ENCODE peak calls at places on chromosomes 1 and 21, in seven cellular contexts. L is C1 segment of cervical spinal cord; P is skeletal muscle cell; J is transverse colon; S is left ventricle myocardium inferior; Z is ovary; F is stimulated activated CD8-positive, alpha-beta memory T cell treated with anti-CD3 and anti-CD28 coated beads, Interleukin-4, amount 100 ng/mL, for 1 hour. T is an unnamed sample.
A peak's percentile ranks its signal among the peaks of the same experiment; 100 is the strongest.

GRCh38 chr1:158121604-158122254 is 59.0 kb upstream of the CD1D start:
- DNase-seq in F (no peak), J (peak; percentile 25), P (no peak), L (no peak), S (no peak), Z (no peak), T (no peak)

GRCh38 chr1:153277852-153278251 is 18.4 kb downstream of the LORICRIN start:
- DNase-seq in J (peak; percentile 35), S (no peak), F (no peak), Z (no peak), P (no peak), L (no peak), T (peak; percentile 55)

GRCh38 chr21:45379901-45380330 is 25.0 kb upstream of the COL18A1 start:
- DNase-seq in S (peak; percentile 10), J (no peak), P (no peak), F (no peak), L (no peak), Z (no peak), T (no peak)

GRCh38 chr1:165424454-165425283 is 20.3 kb downstream of the RXRG start:
- DNase-seq in S (peak; percentile 33), Z (peak; percentile 41), P (no peak), L (peak; percentile 14), J (no peak), F (no peak), T (no peak)

GRCh38 chr1:19436716-19437476 is 48.4 kb downstream of the CAPZB start:
- DNase-seq in J (peak; percentile 86), L (peak; percentile 51), P (peak; percentile 66), S (peak; percentile 79), F (no peak), Z (peak; percentile 81), T (no peak)

GRCh38 chr1:221878134-221878533 is 136.2 kb upstream of the DUSP10 start:
- DNase-seq in F (no peak), Z (no peak), L (no peak), P (no peak), S (no peak), J (no peak), T (no peak)

GRCh38 chr1:210298296-210298695 is 30.4 kb upstream of the HHAT start:
- DNase-seq in J (no peak), P (no peak), F (no peak), L (no peak), S (no peak), Z (no peak), T (no peak)

GRCh38 chr1:66931548-66932124 is 6.8 kb downstream of the MIER1 start:
- DNase-seq in L (no peak), F (no peak), J (no peak), P (no peak), Z (no peak), S (no peak), T (no peak)

GRCh38 chr1:47894718-47895393 is 102.3 kb downstream of the TRABD2B start:
- DNase-seq in S (no peak), J (peak; percentile 49), F (no peak), Z (no peak), P (no peak), L (no peak), T (peak; percentile 16)

GRCh38 chr1:27321813-27322568 is at the start of gene TMEM222:
- DNase-seq in L (peak; percentile 98), F (peak; percentile 91), J (peak; percentile 98), P (peak; percentile 91), Z (peak; percentile 94), S (peak; percentile 98), T (no peak)

GRCh38 chr21:42845296-42845965 is 33.9 kb downstream of the WDR4 start:
- DNase-seq in P (no peak), S (peak; percentile 54), J (no peak), F (no peak), L (no peak), Z (peak; percentile 45), T (no peak)

GRCh38 chr1:6148497-6149241 is 31.5 kb downstream of the CHD5 start:
- DNase-seq in J (peak; percentile 64), S (peak; percentile 35), F (peak; percentile 16), L (no peak), P (no peak), Z (peak; percentile 52), T (no peak)

GRCh38 chr1:81032973-81033425 is 767.7 kb upstream of the ADGRL2 start:
- DNase-seq in P (no peak), L (no peak), F (no peak), J (no peak), Z (no peak), S (no peak), T (no peak)

GRCh38 chr1:12185556-12186276 is 18.9 kb downstream of the TNFRSF1B start:
- DNase-seq in Z (no peak), L (no peak), P (no peak), S (no peak), J (no peak), F (no peak), T (no peak)

GRCh38 chr1:206581571-206581981 is 30.7 kb downstream of the EIF2D start:
- DNase-seq in L (no peak), F (no peak), J (peak; percentile 54), S (peak; percentile 27), P (no peak), Z (no peak), T (no peak)

GRCh38 chr21:29299906-29300546 is 1.3 kb downstream of the BACH1 start:
- DNase-seq in P (peak; percentile 89), S (peak; percentile 48), J (peak; percentile 57), F (peak; percentile 5), L (no peak), Z (no peak), T (no peak)

GRCh38 chr21:34693192-34693810 is 24.5 kb downstream of the CLIC6 start:
- DNase-seq in P (peak; percentile 14), Z (no peak), S (no peak), L (no peak), J (peak; percentile 44), F (no peak), T (peak; percentile 60)

GRCh38 chr1:39102537-39103320 is 76.6 kb downstream of the NDUFS5 start:
- DNase-seq in P (peak; percentile 46), L (peak; percentile 44), J (peak; percentile 30), Z (no peak), F (no peak), S (no peak), T (no peak)

GRCh38 chr1:23278717-23279116 is 61.4 kb upstream of the HTR1D start:
- DNase-seq in F (no peak), P (no peak), J (no peak), L (no peak), Z (no peak), S (no peak), T (no peak)

GRCh38 chr1:200558866-200559459 is 61.6 kb downstream of the KIF14 start:
- DNase-seq in J (no peak), L (no peak), P (peak; percentile 6), Z (no peak), S (no peak), F (no peak), T (no peak)

GRCh38 chr1:180580237-180580636 is 21.5 kb downstream of the OVAAL start:
- DNase-seq in S (no peak), J (no peak), P (no peak), F (no peak), Z (no peak), L (no peak), T (no peak)

GRCh38 chr1:57704231-57704630 is 280.4 kb upstream of the DAB1 start:
- DNase-seq in J (no peak), P (no peak), S (no peak), Z (no peak), F (no peak), L (no peak), T (no peak)

GRCh38 chr1:67919714-67920113 is 86.4 kb upstream of the GNG12 start:
- DNase-seq in S (no peak), F (no peak), P (no peak), Z (no peak), L (no peak), J (no peak), T (no peak)

GRCh38 chr1:23562138-23562819 is 3.0 kb upstream of the ID3 start:
- DNase-seq in P (peak; percentile 98), L (peak; percentile 81), F (no peak), J (peak; percentile 93), Z (peak; percentile 95), S (peak; percentile 97), T (no peak)

GRCh38 chr21:26099610-26100219 is 70.9 kb downstream of the APP start:
- DNase-seq in F (no peak), P (no peak), J (no peak), Z (no peak), L (no peak), S (no peak), T (no peak)

GRCh38 chr1:147722114-147722513 is 38.3 kb downstream of the GJA5 start:
- DNase-seq in F (no peak), J (no peak), P (no peak), Z (no peak), L (no peak), S (no peak), T (no peak)

GRCh38 chr1:175073633-175074032 is 6.0 kb downstream of the TNN start:
- DNase-seq in L (no peak), S (no peak), P (no peak), Z (no peak), F (no peak), J (no peak), T (no peak)

GRCh38 chr1:112516141-112516540 is 7.4 kb downstream of the WNT2B start:
- DNase-seq in J (no peak), P (no peak), S (no peak), F (no peak), L (no peak), Z (no peak), T (no peak)

GRCh38 chr1:64979358-64979757 is 13.0 kb upstream of the JAK1 start:
- DNase-seq in F (no peak), P (no peak), L (no peak), S (no peak), J (no peak), Z (no peak), T (no peak)

GRCh38 chr21:29174607-29175013 is 44.2 kb downstream of the MAP3K7CL start:
- DNase-seq in F (no peak), S (no peak), L (no peak), Z (no peak), J (no peak), P (no peak), T (no peak)

GRCh38 chr1:201537028-201537427 is 1.9 kb upstream of the NAV1 start:
- DNase-seq in Z (no peak), F (no peak), P (no peak), J (no peak), S (no peak), L (no peak), T (no peak)